ENCODE peak calls at places on chromosome 21, in eight cellular contexts. One of them, this sample, is unnamed.

GRCh38 chr21:45588086-45588825 is 46.0 kb upstream of the SLC19A1 start:
- DNase-seq in left lung: peak; percentile 8
- DNase-seq in HCT116: no peak
- DNase-seq in GM23248: no peak
- DNase-seq in PC-3: no peak
- DNase-seq in right lobe of liver: peak; percentile 7
- DNase-seq in GM23338: no peak
- DNase-seq in NT2/D1: no peak
- DNase-seq in this sample: no peak

GRCh38 chr21:32112194-32112593 is 166.7 kb downstream of the MIS18A start:
- DNase-seq in left lung: no peak
- DNase-seq in HCT116: no peak
- DNase-seq in GM23248: no peak
- DNase-seq in PC-3: no peak
- DNase-seq in right lobe of liver: no peak
- DNase-seq in GM23338: no peak
- DNase-seq in NT2/D1: no peak
- DNase-seq in this sample: no peak

GRCh38 chr21:18318156-18318555 is 73.5 kb downstream of the CHODL start:
- DNase-seq in left lung: no peak
- DNase-seq in HCT116: no peak
- DNase-seq in GM23248: no peak
- DNase-seq in PC-3: no peak
- DNase-seq in right lobe of liver: no peak
- DNase-seq in GM23338: no peak
- DNase-seq in NT2/D1: no peak
- DNase-seq in this sample: no peak

GRCh38 chr21:42114646-42115045 is 43.5 kb downstream of the UMODL1 start:
- DNase-seq in left lung: no peak
- DNase-seq in HCT116: no peak
- DNase-seq in GM23248: no peak
- DNase-seq in PC-3: no peak
- DNase-seq in right lobe of liver: peak; percentile 20
- DNase-seq in GM23338: no peak
- DNase-seq in NT2/D1: no peak
- DNase-seq in this sample: no peak

GRCh38 chr21:45599146-45599581 is 44.4 kb upstream of the PCBP3 start:
- DNase-seq in left lung: peak; percentile 23
- DNase-seq in HCT116: no peak
- DNase-seq in GM23248: no peak
- DNase-seq in PC-3: no peak
- DNase-seq in right lobe of liver: peak; percentile 43
- DNase-seq in GM23338: no peak
- DNase-seq in NT2/D1: no peak
- DNase-seq in this sample: no peak

GRCh38 chr21:14533555-14534400 is 12.3 kb downstream of the SAMSN1 start:
- DNase-seq in left lung: no peak
- DNase-seq in HCT116: peak; percentile 67
- DNase-seq in GM23248: peak; percentile 76
- DNase-seq in PC-3: peak; percentile 94
- DNase-seq in right lobe of liver: no peak
- DNase-seq in GM23338: no peak
- DNase-seq in NT2/D1: no peak
- DNase-seq in this sample: peak; percentile 36

GRCh38 chr21:28908351-28908750 is 84.3 kb downstream of the LTN1 start:
- DNase-seq in left lung: no peak
- DNase-seq in HCT116: no peak
- DNase-seq in GM23248: no peak
- DNase-seq in PC-3: no peak
- DNase-seq in right lobe of liver: no peak
- DNase-seq in GM23338: peak; percentile 17
- DNase-seq in NT2/D1: no peak
- DNase-seq in this sample: no peak

GRCh38 chr21:32256873-32257620 is 21.8 kb downstream of the MIS18A start:
- DNase-seq in left lung: peak; percentile 65
- DNase-seq in HCT116: no peak
- DNase-seq in GM23248: peak; percentile 95
- DNase-seq in PC-3: peak; percentile 65
- DNase-seq in right lobe of liver: peak; percentile 58
- DNase-seq in GM23338: no peak
- DNase-seq in NT2/D1: no peak
- DNase-seq in this sample: no peak

GRCh38 chr21:46599251-46599572 is 5.7 kb downstream of the S100B start:
- DNase-seq in left lung: no peak
- DNase-seq in HCT116: no peak
- DNase-seq in GM23248: peak; percentile 92
- DNase-seq in PC-3: no peak
- DNase-seq in right lobe of liver: no peak
- DNase-seq in GM23338: peak; percentile 22
- DNase-seq in NT2/D1: no peak
- DNase-seq in this sample: no peak

GRCh38 chr21:21163904-21164303 is 165.7 kb downstream of the NCAM2 start:
- DNase-seq in left lung: peak; percentile 31
- DNase-seq in HCT116: peak; percentile 7
- DNase-seq in GM23248: peak; percentile 84
- DNase-seq in PC-3: peak; percentile 72
- DNase-seq in right lobe of liver: no peak
- DNase-seq in GM23338: peak; percentile 78
- DNase-seq in NT2/D1: peak; percentile 70
- DNase-seq in this sample: no peak

GRCh38 chr21:28632718-28633408 is 359.8 kb downstream of the LTN1 start:
- DNase-seq in left lung: no peak
- DNase-seq in HCT116: no peak
- DNase-seq in GM23248: peak; percentile 81
- DNase-seq in PC-3: peak; percentile 70
- DNase-seq in right lobe of liver: no peak
- DNase-seq in GM23338: peak; percentile 24
- DNase-seq in NT2/D1: peak; percentile 11
- DNase-seq in this sample: no peak

DNA sequence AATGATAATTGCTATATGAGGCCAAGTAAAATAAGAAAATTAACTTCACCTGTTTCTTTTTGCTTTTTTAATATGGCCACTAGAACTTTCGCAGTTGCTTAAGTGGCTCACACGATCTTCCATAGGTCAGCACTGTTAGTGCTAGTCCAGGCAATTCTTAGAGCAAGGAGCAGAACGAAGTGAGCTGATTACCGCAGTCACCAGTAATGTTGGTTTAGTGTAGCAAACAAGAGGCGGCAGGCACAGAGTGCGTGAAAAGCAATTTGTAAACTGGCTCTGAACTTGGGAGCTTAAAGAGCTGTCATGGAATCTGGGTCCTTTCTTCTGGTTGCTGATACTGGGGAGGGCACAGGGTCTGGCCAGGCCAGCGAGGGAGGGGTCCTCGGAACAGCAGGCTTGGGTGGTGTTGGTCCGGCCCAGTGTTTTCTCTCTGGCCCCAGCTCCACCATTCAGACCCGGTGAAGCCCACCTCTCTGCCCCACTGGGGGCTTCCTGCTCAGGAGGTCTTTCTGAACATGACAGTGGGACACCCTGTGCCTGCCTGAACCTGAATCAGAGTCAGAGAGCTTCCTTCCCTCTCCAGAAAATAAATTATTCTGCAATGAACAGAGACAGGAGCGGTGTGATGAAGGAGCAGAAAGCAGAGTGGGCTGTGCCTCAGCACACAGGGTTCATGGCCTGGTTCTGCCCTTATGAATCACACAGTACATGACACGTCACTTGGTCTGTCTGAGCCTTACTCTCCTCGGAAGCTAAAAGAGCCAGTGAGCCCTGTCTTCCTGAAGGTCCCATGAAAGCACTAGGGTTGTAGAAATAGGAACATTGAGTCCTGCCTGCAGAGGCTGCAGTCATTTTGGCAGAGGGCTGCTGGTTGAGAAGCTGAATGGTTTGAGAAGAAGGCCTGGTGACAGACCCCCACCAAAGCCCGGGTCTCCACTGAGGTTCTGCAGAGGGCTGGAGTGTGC is 11.9 kb downstream of the ETS2 start:
- DNase-seq in left lung: no peak
- DNase-seq in HCT116: no peak
- DNase-seq in GM23248: peak; percentile 90
- DNase-seq in PC-3: peak; percentile 69
- DNase-seq in right lobe of liver: peak; percentile 46
- DNase-seq in GM23338: no peak
- DNase-seq in NT2/D1: no peak
- DNase-seq in this sample: no peak
- H3K4me1 ChIP-seq in left lung: peaks cover 95% of the 10 kb centered on the region
- H3K4me1 ChIP-seq in HCT116: peaks cover 37% of the 10 kb centered on the region
- H3K4me1 ChIP-seq in GM23248: peaks cover 24% of the 10 kb centered on the region
- H3K4me1 ChIP-seq in PC-3: peaks cover 77% of the 10 kb centered on the region
- H3K4me1 ChIP-seq in right lobe of liver: no peaks in the 10 kb centered on the region
- H3K4me1 ChIP-seq in GM23338: peaks cover 15% of the 10 kb centered on the region
- H3K4me1 ChIP-seq in NT2/D1: peaks cover 6% of the 10 kb centered on the region
- H3K4me1 ChIP-seq in this sample: no peaks in the 10 kb centered on the region

DNA sequence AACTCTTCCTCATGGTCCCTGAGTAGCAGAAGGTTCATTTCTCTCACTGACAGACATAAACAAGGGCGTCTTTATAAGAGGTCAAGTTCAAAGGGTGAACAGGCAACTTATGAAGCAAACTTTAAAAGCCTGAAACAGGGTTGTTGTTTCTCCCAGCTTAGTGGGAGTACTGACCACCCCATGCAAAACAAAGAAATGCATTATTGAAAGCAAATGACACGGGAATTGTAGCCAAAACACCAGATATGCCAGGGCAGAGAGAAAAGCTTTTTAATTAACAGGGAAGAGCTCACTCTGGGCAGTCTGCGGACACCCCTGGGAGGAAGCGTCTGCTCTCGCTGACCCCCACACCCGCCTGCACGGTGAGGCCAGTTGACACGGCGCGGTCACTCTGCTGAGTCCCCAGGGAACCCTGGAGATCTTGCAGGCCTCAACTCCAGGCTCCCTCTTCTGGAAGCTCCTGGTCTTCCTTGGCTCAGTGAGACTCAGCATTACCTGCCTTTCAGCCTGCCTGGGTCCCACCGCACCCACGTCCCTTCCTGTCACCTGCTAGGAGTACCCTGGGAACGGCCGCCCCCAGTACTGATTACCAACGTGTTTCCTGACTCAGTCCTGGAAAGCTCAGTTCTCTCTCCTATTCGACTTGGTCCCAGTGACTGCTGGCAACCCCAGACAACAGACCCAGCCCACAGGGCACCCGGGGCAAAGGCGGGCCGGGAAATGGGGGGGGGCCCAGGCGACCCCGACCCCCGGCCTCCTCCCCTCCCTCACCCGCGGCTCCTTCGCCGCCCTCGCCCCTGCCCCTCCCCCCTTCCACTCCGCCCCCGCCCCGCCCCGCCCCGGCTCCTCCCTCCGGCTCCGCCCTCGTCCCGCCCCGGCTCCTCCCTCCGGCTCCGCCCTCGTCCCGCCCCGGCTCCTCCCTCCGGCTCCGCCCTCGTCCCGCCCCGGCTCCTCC is 972 bp downstream of the CFAP410 start:
- DNase-seq in left lung: peak; percentile 64
- DNase-seq in HCT116: peak; percentile 47
- DNase-seq in GM23248: peak; percentile 74
- DNase-seq in PC-3: peak; percentile 66
- DNase-seq in right lobe of liver: peak; percentile 80
- DNase-seq in GM23338: peak; percentile 85
- DNase-seq in NT2/D1: peak; percentile 30
- DNase-seq in this sample: peak; percentile 41
- H3K4me1 ChIP-seq in left lung: peaks cover 14% of the 10 kb centered on the region
- H3K4me1 ChIP-seq in HCT116: peaks cover 20% of the 10 kb centered on the region
- H3K4me1 ChIP-seq in GM23248: peaks cover 11% of the 10 kb centered on the region
- H3K4me1 ChIP-seq in PC-3: peaks cover 13% of the 10 kb centered on the region
- H3K4me1 ChIP-seq in right lobe of liver: no peaks in the 10 kb centered on the region
- H3K4me1 ChIP-seq in GM23338: peaks cover 16% of the 10 kb centered on the region
- H3K4me1 ChIP-seq in NT2/D1: peaks cover 24% of the 10 kb centered on the region
- H3K4me1 ChIP-seq in this sample: peaks cover 7% of the 10 kb centered on the region

GRCh38 chr21:43355196-43355924 is 71.6 kb downstream of the SIK1 start:
- DNase-seq in left lung: no peak
- DNase-seq in HCT116: no peak
- DNase-seq in GM23248: no peak
- DNase-seq in PC-3: no peak
- DNase-seq in right lobe of liver: no peak
- DNase-seq in GM23338: no peak
- DNase-seq in NT2/D1: no peak
- DNase-seq in this sample: no peak

GRCh38 chr21:43355925-43356289 is 71.0 kb downstream of the SIK1 start:
- DNase-seq in left lung: no peak
- DNase-seq in HCT116: no peak
- DNase-seq in GM23248: no peak
- DNase-seq in PC-3: no peak
- DNase-seq in right lobe of liver: no peak
- DNase-seq in GM23338: no peak
- DNase-seq in NT2/D1: no peak
- DNase-seq in this sample: no peak

GRCh38 chr21:43359081-43359822 is 67.7 kb downstream of the SIK1 start:
- DNase-seq in left lung: no peak
- DNase-seq in HCT116: no peak
- DNase-seq in GM23248: no peak
- DNase-seq in PC-3: no peak
- DNase-seq in right lobe of liver: no peak
- DNase-seq in GM23338: no peak
- DNase-seq in NT2/D1: no peak
- DNase-seq in this sample: no peak

GRCh38 chr21:43360441-43361126 is 66.3 kb downstream of the SIK1 start:
- DNase-seq in left lung: no peak
- DNase-seq in HCT116: no peak
- DNase-seq in GM23248: no peak
- DNase-seq in PC-3: no peak
- DNase-seq in right lobe of liver: no peak
- DNase-seq in GM23338: no peak
- DNase-seq in NT2/D1: no peak
- DNase-seq in this sample: no peak

DNA sequence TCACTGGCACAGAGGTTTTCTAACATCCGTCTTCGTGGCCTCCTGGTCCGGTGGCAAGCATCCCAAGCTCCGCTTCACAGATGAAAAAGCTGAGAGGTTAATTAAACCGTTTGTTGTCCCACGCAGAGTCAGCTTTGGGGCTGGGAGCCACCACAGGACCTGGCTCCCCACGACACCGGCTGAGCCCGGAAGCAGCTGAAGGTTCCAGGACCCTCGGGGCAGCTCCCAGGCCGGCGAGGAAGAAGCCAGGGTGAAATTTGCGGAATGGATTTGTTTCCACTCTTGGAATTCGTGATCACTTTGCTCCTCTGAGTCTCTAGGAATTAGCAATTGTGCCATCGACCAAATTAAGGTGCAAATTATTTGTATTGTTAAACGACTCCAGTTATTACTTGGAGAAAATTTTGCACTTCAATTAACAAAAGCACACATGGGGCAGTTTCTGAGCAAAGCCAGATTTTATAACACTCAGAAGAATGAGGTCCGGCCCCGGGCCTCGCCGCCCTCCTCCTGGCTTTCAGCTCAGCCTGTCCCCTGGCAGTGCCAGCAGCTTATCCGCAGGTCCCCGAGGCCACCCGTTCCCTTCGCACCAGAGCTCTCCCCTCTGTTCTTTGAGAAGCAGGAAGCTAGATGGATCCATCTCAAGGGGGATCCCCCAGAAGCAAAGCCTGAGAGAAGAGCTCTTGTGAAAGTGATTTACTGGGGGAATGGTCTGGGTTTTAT is 69.1 kb downstream of the SIK1 start:
- DNase-seq in left lung: no peak
- DNase-seq in HCT116: no peak
- DNase-seq in GM23248: no peak
- DNase-seq in PC-3: no peak
- DNase-seq in right lobe of liver: no peak
- DNase-seq in GM23338: no peak
- DNase-seq in NT2/D1: no peak
- DNase-seq in this sample: no peak
- H3K4me1 ChIP-seq in left lung: peaks cover 12% of the 10 kb centered on the region
- H3K4me1 ChIP-seq in HCT116: peaks cover 4% of the 10 kb centered on the region
- H3K4me1 ChIP-seq in GM23248: peaks cover 6% of the 10 kb centered on the region
- H3K4me1 ChIP-seq in PC-3: no peaks in the 10 kb centered on the region
- H3K4me1 ChIP-seq in right lobe of liver: no peaks in the 10 kb centered on the region
- H3K4me1 ChIP-seq in GM23338: no peaks in the 10 kb centered on the region
- H3K4me1 ChIP-seq in NT2/D1: peaks cover 26% of the 10 kb centered on the region
- H3K4me1 ChIP-seq in this sample: peaks cover 20% of the 10 kb centered on the region

GRCh38 chr21:35225573-35225972 is 176.5 kb upstream of the RUNX1 start:
- DNase-seq in left lung: no peak
- DNase-seq in HCT116: no peak
- DNase-seq in GM23248: no peak
- DNase-seq in PC-3: no peak
- DNase-seq in right lobe of liver: no peak
- DNase-seq in GM23338: no peak
- DNase-seq in NT2/D1: no peak
- DNase-seq in this sample: no peak
- H3K4me1 ChIP-seq in left lung: peaks cover 10% of the 10 kb centered on the region
- H3K4me1 ChIP-seq in HCT116: peaks cover 43% of the 10 kb centered on the region
- H3K4me1 ChIP-seq in GM23248: peaks cover 19% of the 10 kb centered on the region
- H3K4me1 ChIP-seq in PC-3: peaks cover 36% of the 10 kb centered on the region
- H3K4me1 ChIP-seq in right lobe of liver: no peaks in the 10 kb centered on the region
- H3K4me1 ChIP-seq in GM23338: peaks cover 10% of the 10 kb centered on the region
- H3K4me1 ChIP-seq in NT2/D1: peaks cover 5% of the 10 kb centered on the region
- H3K4me1 ChIP-seq in this sample: peaks cover 25% of the 10 kb centered on the region

This sample was measured in effector memory CD4-positive, alpha-beta T cell.